ENCODE peak calls at places on chromosome 1, in eight cellular contexts. S is PC-3, P is K562, O is fibroblast of lung, E is osteoblast, R is hepatocyte, N is astrocyte, M is GM23248. H is an unnamed sample.

GRCh38 chr1:205936846-205937707 is 6.2 kb downstream of the SLC26A9 start:
- DNase-seq in S (peak), O (peak), N (peak), E (no peak), M (peak), R (no peak), P (no peak), H (no peak)

GRCh38 chr1:229058111-229058551 is 212.8 kb upstream of the RAB4A start:
- DNase-seq in P (no peak), R (no peak), O (no peak), S (no peak), M (no peak), N (no peak), E (no peak), H (no peak)

GRCh38 chr1:50329332-50329932 is 93.8 kb downstream of the DMRTA2 start:
- DNase-seq in N (no peak), S (peak), M (no peak), P (peak), O (no peak), R (no peak), E (no peak), H (no peak)

GRCh38 chr1:104671684-104672353 is 922.1 kb downstream of the AMY1C start:
- DNase-seq in S (no peak), P (no peak), M (no peak), N (no peak), O (no peak), R (peak), E (no peak), H (no peak)

GRCh38 chr1:168636642-168637111 is 60.3 kb downstream of the XCL1 start:
- DNase-seq in P (peak), S (peak), O (peak), M (peak), R (peak), N (peak), E (no peak), H (peak)

GRCh38 chr1:30779294-30780071 is 21.9 kb upstream of the LAPTM5 start:
- DNase-seq in M (peak), E (peak), R (peak), O (peak), P (peak), N (no peak), S (peak), H (no peak)

GRCh38 chr1:205615789-205616188 is 16.0 kb downstream of the ELK4 start:
- DNase-seq in M (no peak), O (no peak), S (no peak), N (no peak), P (no peak), R (no peak), E (no peak), H (no peak)

GRCh38 chr1:184299076-184299790 is 87.6 kb upstream of the C1orf21 start:
- DNase-seq in E (peak), N (peak), S (peak), M (peak), R (no peak), O (peak), P (no peak), H (no peak)

GRCh38 chr1:184069675-184070074 is 18.1 kb downstream of the TSEN15 start:
- DNase-seq in E (no peak), R (no peak), P (no peak), N (no peak), S (no peak), O (peak), M (peak), H (no peak)

GRCh38 chr1:17919525-17920439 is 164.6 kb downstream of the ACTL8 start:
- DNase-seq in N (peak), P (peak), R (peak), S (peak), O (peak), E (peak), M (peak), H (no peak)

GRCh38 chr1:25134801-25135585 is 97.3 kb downstream of the SYF2 start:
- DNase-seq in P (no peak), E (no peak), R (no peak), N (no peak), S (no peak), M (no peak), O (no peak), H (no peak)

GRCh38 chr1:70090146-70090545 is 115.2 kb downstream of the LRRC40 start:
- DNase-seq in N (peak), E (no peak), R (no peak), O (peak), P (no peak), S (no peak), M (no peak), H (no peak)

GRCh38 chr1:245822997-245823396 is 668.2 kb downstream of the KIF26B start:
- DNase-seq in S (peak), R (peak), P (no peak), O (peak), N (peak), E (peak), M (peak), H (peak)

GRCh38 chr1:154845879-154846278 is 24.2 kb downstream of the KCNN3 start:
- DNase-seq in S (no peak), M (no peak), E (no peak), R (no peak), N (no peak), O (no peak), P (no peak), H (no peak)

GRCh38 chr1:64212023-64212422 is 8.6 kb downstream of the UBE2U start:
- DNase-seq in E (peak), O (peak), S (peak), P (no peak), M (peak), N (peak), R (no peak), H (no peak)

GRCh38 chr1:179815642-179816041 is 62.0 kb downstream of the TOR1AIP2 start:
- DNase-seq in P (no peak), O (no peak), S (no peak), N (no peak), M (no peak), E (peak), R (no peak), H (no peak)
- H3K4me3 ChIP-seq in P (peak), O (peak), S (peak), N (peak), M (peak), E (peak), R (peak), H (no peak)

DNA sequence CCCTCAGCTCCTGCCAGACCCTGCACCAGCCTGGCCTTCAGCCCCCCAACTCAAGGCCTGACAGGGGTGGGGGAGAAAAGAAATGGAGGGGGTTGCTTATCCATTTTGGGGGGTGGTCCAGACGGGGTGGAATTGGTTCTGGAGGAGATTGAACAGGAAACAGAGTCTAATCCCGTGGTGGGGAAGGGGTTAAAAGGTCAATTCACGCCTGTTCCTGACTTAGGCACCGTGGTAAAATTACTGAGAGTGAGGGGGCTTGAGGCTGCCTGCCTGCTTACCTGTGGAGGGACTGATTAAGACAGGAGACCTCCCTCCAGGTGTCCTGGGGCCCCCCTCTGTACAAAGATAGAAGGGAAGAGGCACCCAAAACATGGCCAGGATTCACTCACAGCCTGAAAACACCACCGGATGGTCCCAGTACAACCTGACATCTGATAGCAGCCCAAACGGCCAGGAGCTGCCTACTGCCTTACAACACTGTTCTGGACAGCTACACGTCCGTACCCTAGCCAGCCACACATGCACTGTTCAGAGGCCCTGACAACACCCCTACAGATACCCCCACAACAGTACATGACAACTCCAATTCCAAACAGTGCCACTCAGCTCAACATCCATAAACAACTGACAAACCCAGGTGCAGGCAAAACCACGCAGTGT is 31.8 kb downstream of the AHDC1 start:
- DNase-seq in E (no peak), M (no peak), S (no peak), N (no peak), R (no peak), O (no peak), P (peak), H (no peak)
- H3K4me2 ChIP-seq in E (no peak), M (no peak), S (no peak), N (peak), R (peak), O (peak), P (peak), H (no peak)

GRCh38 chr1:174871886-174872285 is 127.9 kb upstream of the CACYBP start:
- DNase-seq in M (no peak), R (no peak), S (peak), N (peak), O (peak), E (no peak), P (no peak), H (no peak)

GRCh38 chr1:174872615-174873058 is 127.1 kb upstream of the CACYBP start:
- DNase-seq in R (no peak), M (peak), E (no peak), P (peak), S (peak), N (peak), O (peak), H (no peak)

GRCh38 chr1:174874337-174875053 is 125.3 kb upstream of the CACYBP start:
- DNase-seq in O (no peak), R (peak), N (no peak), M (no peak), S (no peak), P (no peak), E (no peak), H (no peak)

GRCh38 chr1:174877208-174877673 is 122.5 kb upstream of the CACYBP start:
- DNase-seq in N (no peak), S (no peak), P (peak), R (peak), E (no peak), O (peak), M (no peak), H (no peak)

DNA sequence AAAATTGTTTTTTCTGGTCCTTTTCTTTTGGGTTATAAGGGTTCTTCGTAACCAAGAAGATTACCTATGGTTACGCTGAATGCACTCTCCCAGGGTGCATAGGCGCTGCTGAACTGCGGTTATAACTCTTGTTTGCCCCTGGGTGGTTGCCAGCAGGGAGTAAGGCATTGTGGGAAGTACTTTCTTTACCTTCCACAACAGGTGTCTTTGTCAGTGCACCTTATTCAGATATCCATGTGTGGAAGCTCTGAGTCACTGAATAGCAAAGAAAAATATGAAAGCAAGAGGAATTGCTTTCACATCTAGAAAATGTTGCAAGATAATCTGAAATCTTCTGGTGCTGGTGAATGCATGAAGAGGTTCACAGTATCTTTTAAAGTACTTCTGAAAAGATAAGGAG is 124.4 kb upstream of the CACYBP start:
- DNase-seq in M (no peak), N (no peak), S (peak), R (peak), O (no peak), P (peak), E (no peak), H (no peak)
- H3K4me3 ChIP-seq in M (no peak), N (no peak), S (peak), R (no peak), O (no peak), P (no peak), E (no peak), H (no peak)

DNA sequence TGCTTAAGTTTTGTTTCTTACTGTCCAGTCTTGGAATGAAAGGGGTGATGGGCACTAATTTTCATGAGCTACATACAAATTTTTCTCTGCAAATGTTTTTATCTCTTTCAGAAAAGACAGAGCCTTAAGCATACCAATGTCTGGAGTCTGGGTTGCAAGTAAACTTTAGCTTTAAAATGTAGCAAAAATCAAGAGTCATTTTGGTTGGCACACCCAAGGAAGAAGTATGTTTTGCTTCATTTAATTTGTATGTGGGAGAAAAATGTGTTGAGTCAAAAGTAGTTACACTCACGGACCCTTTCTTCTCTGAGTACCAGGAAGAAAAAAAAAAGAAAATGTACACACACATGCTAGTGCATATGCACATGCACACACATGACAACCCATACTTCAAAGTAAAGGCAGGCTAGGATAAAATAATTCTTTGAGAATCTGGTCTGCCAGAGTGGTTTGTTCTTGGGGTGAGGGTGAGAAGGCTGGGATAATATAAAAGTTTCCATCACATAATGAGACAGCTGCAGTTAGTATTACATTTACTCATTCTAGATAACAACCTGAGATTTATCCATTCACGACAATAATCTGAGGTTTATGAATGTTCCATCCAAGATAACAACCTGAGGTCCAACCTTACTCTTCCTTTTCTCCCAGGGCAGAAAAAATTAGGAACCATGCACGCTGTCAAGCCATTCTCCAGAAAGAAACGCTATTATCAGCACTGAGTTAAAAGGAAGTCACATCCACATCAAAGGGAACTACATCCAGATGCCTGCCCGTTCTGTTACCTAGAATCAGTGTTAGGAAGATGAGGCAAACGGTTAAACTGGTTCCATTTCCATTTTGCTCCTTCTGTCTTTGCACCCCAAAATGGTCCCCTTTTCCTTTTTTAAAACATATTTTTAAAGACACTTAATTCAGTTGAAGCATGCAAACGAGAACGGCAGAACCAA is 9.3 kb downstream of the DPYD start:
- DNase-seq in R (no peak), O (peak), P (no peak), S (no peak), N (peak), E (no peak), M (peak), H (no peak)
- H3K4me2 ChIP-seq in R (no peak), O (no peak), P (no peak), S (no peak), N (no peak), E (peak), M (peak), H (no peak)

GRCh38 chr1:21509351-21510112 is at the start of gene ALPL:
- DNase-seq in E (no peak), P (no peak), R (no peak), N (no peak), O (no peak), S (no peak), M (no peak), H (no peak)
- H3K4me3 ChIP-seq in E (peak), P (no peak), R (no peak), N (no peak), O (peak), S (peak), M (peak), H (no peak)

GRCh38 chr1:67735220-67735619 is 50.2 kb downstream of the GADD45A start:
- DNase-seq in S (no peak), O (no peak), P (no peak), E (no peak), N (no peak), R (no peak), M (peak), H (no peak)
- H3K4me2 ChIP-seq in S (no peak), O (no peak), P (peak), E (no peak), N (no peak), R (no peak), M (peak), H (no peak)

DNA sequence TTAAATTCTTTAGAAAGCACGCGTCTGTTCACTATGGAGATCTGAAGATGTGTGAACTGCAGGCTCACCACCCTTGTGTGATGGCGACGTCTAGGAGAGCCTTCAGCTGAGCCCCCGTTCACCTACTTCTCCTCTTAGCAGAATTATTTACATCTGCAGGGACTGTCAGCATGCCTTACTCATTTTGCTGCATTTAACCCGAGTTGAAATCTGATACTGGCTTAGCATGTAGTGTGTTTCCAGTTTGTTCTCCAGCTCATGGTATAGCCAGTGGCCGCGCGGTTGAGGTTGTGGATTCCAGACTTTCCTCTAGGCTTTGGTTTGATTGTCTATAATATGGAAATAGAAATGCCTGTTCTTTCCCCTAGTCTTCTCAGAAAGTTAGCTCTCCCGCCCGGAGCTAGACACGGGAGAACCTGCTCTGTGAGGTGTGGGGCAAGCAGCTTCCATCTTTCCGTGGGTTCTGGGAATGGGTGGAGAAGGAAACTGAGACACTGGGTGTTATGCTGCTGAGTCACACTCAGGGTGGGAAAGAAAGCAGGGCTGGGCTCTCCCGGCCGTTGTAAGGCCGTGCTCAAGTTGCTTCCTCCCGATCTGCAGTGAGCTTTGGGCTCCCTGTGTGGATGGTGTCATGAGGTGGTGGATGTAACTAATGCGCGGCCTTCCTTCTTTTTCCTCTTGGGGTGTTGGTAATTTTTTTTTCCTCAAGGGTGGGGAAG is 206.8 kb upstream of the TMEM51 start:
- DNase-seq in P (no peak), M (peak), O (peak), N (peak), R (peak), S (peak), E (peak), H (no peak)
- H3K4me3 ChIP-seq in P (no peak), M (peak), O (no peak), N (peak), R (no peak), S (no peak), E (peak), H (peak)

DNA sequence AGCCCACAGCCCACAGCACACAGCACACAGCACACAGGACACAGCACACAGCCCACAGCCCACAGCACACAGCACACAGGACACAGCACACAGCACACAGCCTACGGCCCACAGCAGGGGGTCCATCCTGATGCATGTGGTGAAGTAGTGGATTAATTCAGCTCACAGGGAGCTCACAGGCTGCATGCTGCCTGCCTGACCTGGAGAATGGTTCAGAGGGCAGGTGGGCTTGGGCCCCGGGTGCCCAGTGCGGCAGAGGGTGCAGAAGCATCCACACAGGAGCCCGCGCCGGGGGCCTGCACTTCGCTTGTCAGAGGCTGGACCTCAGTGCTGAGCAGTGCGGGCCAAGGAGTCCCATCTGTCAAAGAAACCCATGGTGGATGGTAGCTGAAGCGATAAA is 21.1 kb upstream of the AJAP1 start:
- DNase-seq in O (no peak), S (no peak), R (no peak), E (no peak), M (no peak), P (no peak), N (no peak), H (no peak)
- H3K4me2 ChIP-seq in O (no peak), S (no peak), R (no peak), E (no peak), M (no peak), P (no peak), N (no peak), H (no peak)

GRCh38 chr1:204197068-204197467 is 777 bp upstream of the KISS1 start:
- DNase-seq in M (no peak), P (no peak), S (no peak), E (no peak), O (no peak), R (no peak), N (no peak), H (no peak)
- H3K4me3 ChIP-seq in M (no peak), P (no peak), S (no peak), E (no peak), O (no peak), R (no peak), N (no peak), H (no peak)

GRCh38 chr1:203287896-203288295 is 17.4 kb upstream of the BTG2 start:
- DNase-seq in S (no peak), N (no peak), M (no peak), P (no peak), E (no peak), R (no peak), O (no peak), H (no peak)

GRCh38 chr1:203289281-203289981 is 15.9 kb upstream of the BTG2 start:
- DNase-seq in O (no peak), S (no peak), R (peak), P (peak), E (peak), M (no peak), N (no peak), H (no peak)

GRCh38 chr1:203289982-203290260 is 15.4 kb upstream of the BTG2 start:
- DNase-seq in N (no peak), R (no peak), O (no peak), E (peak), P (no peak), M (no peak), S (no peak), H (no peak)

GRCh38 chr1:203287109-203287893 is 18.0 kb upstream of the BTG2 start:
- DNase-seq in S (no peak), N (no peak), P (peak), O (no peak), M (no peak), R (peak), E (no peak), H (no peak)

DNA sequence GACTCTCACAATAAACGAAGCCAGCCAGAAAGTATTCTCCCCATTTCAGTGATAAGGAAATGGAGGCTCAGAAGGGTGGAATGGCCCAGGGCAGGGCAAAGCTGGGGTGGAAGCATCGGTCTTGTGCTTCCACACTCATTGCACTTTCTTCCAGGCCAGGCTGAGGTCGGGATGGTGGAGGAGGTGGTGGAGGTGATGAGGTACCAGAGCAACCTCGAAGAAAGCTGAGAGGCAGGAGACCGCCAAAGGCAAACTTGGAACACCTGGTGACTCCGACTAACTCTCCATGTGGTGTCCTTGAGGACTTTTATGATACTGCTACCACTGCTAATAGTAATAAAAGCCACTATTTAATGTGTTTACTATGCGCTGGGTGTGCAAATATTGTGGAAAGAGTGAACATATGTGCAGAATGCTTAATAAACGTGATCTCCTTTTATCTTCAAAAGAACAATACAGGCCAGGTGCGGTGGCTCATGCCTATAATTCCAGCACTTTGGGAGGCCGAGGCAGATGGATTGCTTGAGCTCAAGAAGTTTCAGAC is 16.9 kb upstream of the BTG2 start:
- DNase-seq in S (no peak), O (no peak), N (no peak), R (peak), M (no peak), P (no peak), E (peak), H (no peak)
- H3K4me2 ChIP-seq in S (no peak), O (no peak), N (no peak), R (no peak), M (no peak), P (no peak), E (no peak), H (no peak)